ENCODE peak calls at places on chromosomes 4 and X, in five cellular contexts. H is IMR-90, Q is right atrium auricular region, L is heart left ventricle, U is SJSA1. W is an unnamed sample.

GRCh38 chr4:86508436-86508835 is 85.7 kb upstream of the PTPN13 start:
- DNase-seq in L (no peak), Q (no peak), U (no peak), H (peak; percentile 62), W (no peak)

GRCh38 chr4:158938462-158939044 is 164.3 kb upstream of the RAPGEF2 start:
- DNase-seq in H (peak; percentile 40), Q (no peak), U (no peak), L (no peak), W (no peak)

GRCh38 chr4:174631901-174632758 is 109.8 kb upstream of the HPGD start:
- DNase-seq in Q (no peak), H (peak; percentile 23), L (no peak), U (no peak), W (no peak)

GRCh38 chrX:769796-770195 is 139.2 kb downstream of the SHOX start:
- DNase-seq in Q (no peak), L (no peak), H (no peak), U (no peak), W (no peak)

GRCh38 chr4:84647307-84647884 is 64.5 kb downstream of the CDS1 start:
- DNase-seq in Q (no peak), H (no peak), L (no peak), U (no peak), W (no peak)

GRCh38 chrX:82973641-82974040 is 534.4 kb upstream of the POU3F4 start:
- DNase-seq in L (no peak), H (no peak), Q (no peak), U (no peak), W (no peak)

GRCh38 chr4:17169699-17170098 is 271.3 kb upstream of the LDB2 start:
- DNase-seq in U (no peak), Q (no peak), L (no peak), H (no peak), W (no peak)

GRCh38 chr4:113674251-113674650 is 87.3 kb downstream of the CAMK2D start:
- DNase-seq in U (no peak), H (no peak), Q (no peak), L (peak; percentile 35), W (no peak)

GRCh38 chr4:8385611-8386010 is 54.9 kb downstream of the ACOX3 start:
- DNase-seq in H (no peak), L (peak; percentile 39), U (no peak), Q (no peak), W (no peak)

GRCh38 chrX:110219920-110220319 is 98.0 kb downstream of the AMMECR1 start:
- DNase-seq in L (no peak), Q (no peak), U (no peak), H (peak; percentile 69), W (no peak)

GRCh38 chr4:106444557-106444956 is 76.0 kb upstream of the GIMD1 start:
- DNase-seq in L (no peak), Q (no peak), H (no peak), U (peak; percentile 59), W (no peak)

GRCh38 chrX:10198254-10198653 is 41.5 kb downstream of the CLCN4 start:
- DNase-seq in H (peak; percentile 79), L (no peak), U (no peak), Q (no peak), W (no peak)

GRCh38 chrX:37509349-37509748 is 62.1 kb upstream of the LANCL3 start:
- DNase-seq in U (no peak), H (no peak), Q (no peak), L (no peak), W (no peak)

GRCh38 chr4:41934813-41935651 is at the start of gene TMEM33:
- DNase-seq in Q (peak; percentile 87), L (peak; percentile 91), H (peak; percentile 79), U (peak; percentile 72), W (peak; percentile 84)

GRCh38 chr4:142563682-142564291 is 282.3 kb downstream of the INPP4B start:
- DNase-seq in L (no peak), Q (no peak), H (peak; percentile 36), U (no peak), W (no peak)

GRCh38 chrX:15447985-15448639 is 45.0 kb downstream of the PIR start:
- DNase-seq in H (peak; percentile 54), U (peak; percentile 73), L (no peak), Q (no peak), W (no peak)

GRCh38 chrX:11381464-11381863 is 88.3 kb downstream of the AMELX start:
- DNase-seq in L (peak; percentile 31), H (peak; percentile 63), U (no peak), Q (no peak), W (no peak)

GRCh38 chrX:153554519-153555167 is 37.2 kb downstream of the ATP2B3 start:
- DNase-seq in L (peak; percentile 76), U (no peak), H (peak; percentile 31), Q (peak; percentile 59), W (peak; percentile 41)

DNA sequence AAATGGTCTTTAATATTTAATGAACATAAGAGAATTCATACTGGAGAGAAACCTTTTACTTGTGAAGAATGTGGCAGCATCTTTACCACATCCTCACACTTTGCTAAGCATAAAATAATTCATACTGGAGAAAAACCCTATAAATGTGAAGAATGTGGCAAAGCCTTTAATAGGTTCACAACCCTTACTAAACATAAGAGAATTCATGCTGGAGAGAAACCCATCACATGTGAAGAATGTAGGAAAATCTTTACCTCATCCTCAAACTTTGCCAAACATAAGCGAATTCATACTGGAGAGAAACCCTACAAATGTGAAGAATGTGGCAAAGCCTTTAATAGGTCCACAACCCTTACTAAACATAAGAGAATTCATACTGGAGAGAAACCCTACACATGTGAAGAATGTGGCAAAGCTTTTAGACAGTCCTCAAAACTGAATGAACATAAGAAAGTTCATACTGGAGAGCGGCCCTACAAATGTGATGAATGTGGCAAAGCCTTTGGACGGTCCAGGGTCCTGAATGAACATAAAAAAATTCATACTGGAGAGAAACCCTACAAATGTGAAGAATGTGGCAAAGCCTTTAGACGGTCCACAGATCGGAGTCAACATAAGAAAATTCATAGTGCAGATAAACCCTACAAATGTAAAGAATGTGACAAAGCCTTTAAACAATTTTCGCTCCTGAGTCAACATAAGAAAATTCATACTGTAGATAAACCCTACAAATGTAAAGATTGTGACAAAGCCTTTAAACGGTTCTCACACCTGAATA is 35.6 kb downstream of the ZNF141 start:
- DNase-seq in Q (no peak), U (no peak), H (no peak), L (no peak), W (no peak)
- H3K9me3 ChIP-seq in Q (peaks cover 100% of the 10 kb centered on the region), U (peaks cover 4% of the 10 kb centered on the region), H (peaks cover 59% of the 10 kb centered on the region), L (peaks cover 100% of the 10 kb centered on the region), W (peaks cover 17% of the 10 kb centered on the region)

DNA sequence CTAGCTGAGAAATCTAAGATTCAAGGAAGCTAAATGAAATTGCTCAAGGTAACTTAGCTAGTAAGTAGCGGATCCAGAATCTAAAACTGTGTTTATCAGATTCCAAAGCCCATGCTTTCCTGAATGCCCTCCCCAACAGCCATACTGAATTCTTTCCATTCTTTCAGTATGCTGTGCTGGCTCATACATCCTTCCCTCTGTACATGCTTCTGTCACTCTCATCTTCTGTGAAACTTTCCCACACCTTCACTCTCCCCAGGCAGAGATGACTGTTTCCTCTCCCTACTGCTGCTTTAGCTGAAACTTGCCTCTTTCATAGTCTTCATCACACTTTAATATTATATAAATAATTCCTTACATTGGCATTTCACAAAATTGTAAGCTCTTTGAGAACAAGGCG is 39.3 kb upstream of the SMARCAD1 start:
- DNase-seq in U (no peak), Q (no peak), L (no peak), H (no peak), W (no peak)
- H3K9me3 ChIP-seq in U (no peaks in the 10 kb centered on the region), Q (no peaks in the 10 kb centered on the region), L (no peaks in the 10 kb centered on the region), H (no peaks in the 10 kb centered on the region), W (no peaks in the 10 kb centered on the region)

GRCh38 chrX:149982310-149982709 is 44.0 kb upstream of the EOLA2 start:
- DNase-seq in U (no peak), H (no peak), L (no peak), Q (no peak), W (no peak)

GRCh38 chrX:149984411-149984810 is 46.1 kb upstream of the EOLA2 start:
- DNase-seq in H (no peak), U (no peak), Q (no peak), L (no peak), W (no peak)

GRCh38 chrX:149979126-149979644 is 40.9 kb upstream of the EOLA2 start:
- DNase-seq in U (no peak), Q (no peak), L (no peak), H (no peak), W (no peak)
- H3K9me3 ChIP-seq in U (no peaks in the 10 kb centered on the region), Q (no peaks in the 10 kb centered on the region), L (no peaks in the 10 kb centered on the region), H (no peaks in the 10 kb centered on the region), W (no peaks in the 10 kb centered on the region)

GRCh38 chr4:56762484-56763250 is 58.8 kb downstream of the SPINK2 start:
- DNase-seq in U (no peak), Q (no peak), H (no peak), L (no peak), W (no peak)

GRCh38 chr4:56757270-56757746 is 64.2 kb downstream of the SPINK2 start:
- DNase-seq in U (peak; percentile 80), H (peak; percentile 75), Q (no peak), L (no peak), W (no peak)

GRCh38 chr4:56764206-56764605 is 57.3 kb downstream of the SPINK2 start:
- DNase-seq in H (no peak), Q (no peak), U (no peak), L (no peak), W (no peak)

GRCh38 chr4:56757821-56758400 is 63.6 kb downstream of the SPINK2 start:
- DNase-seq in Q (peak; percentile 59), U (peak; percentile 97), L (no peak), H (peak; percentile 94), W (no peak)

DNA sequence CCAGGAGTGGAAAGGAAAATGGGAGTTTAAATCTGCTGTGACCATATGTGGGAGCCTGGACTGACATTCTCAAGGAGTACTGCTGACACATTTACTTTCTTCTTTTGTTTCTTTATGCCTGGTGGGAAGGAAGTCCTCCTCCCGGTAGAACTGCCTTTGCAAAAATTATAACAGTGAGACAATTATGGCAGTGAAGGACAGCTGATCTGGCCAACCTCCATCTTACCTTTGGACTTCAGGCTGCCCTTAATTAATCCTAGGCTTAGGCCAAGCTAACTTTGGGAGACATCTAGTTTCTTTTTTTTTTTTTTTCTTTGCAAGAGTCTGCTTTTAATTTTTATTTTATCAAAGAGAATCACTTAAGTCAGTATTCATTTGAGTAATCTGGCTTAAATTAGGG is 61.3 kb downstream of the SPINK2 start:
- DNase-seq in Q (no peak), U (no peak), H (no peak), L (no peak), W (no peak)
- H3K9me3 ChIP-seq in Q (no peaks in the 10 kb centered on the region), U (no peaks in the 10 kb centered on the region), H (no peaks in the 10 kb centered on the region), L (no peaks in the 10 kb centered on the region), W (no peaks in the 10 kb centered on the region)

GRCh38 chrX:63470506-63470905 is 119.4 kb upstream of the SPIN4 start:
- DNase-seq in H (no peak), Q (no peak), U (no peak), L (no peak), W (no peak)
- H3K9me3 ChIP-seq in H (peaks cover 8% of the 10 kb centered on the region), Q (peaks cover 40% of the 10 kb centered on the region), U (no peaks in the 10 kb centered on the region), L (peaks cover 62% of the 10 kb centered on the region), W (peaks cover 4% of the 10 kb centered on the region)

DNA sequence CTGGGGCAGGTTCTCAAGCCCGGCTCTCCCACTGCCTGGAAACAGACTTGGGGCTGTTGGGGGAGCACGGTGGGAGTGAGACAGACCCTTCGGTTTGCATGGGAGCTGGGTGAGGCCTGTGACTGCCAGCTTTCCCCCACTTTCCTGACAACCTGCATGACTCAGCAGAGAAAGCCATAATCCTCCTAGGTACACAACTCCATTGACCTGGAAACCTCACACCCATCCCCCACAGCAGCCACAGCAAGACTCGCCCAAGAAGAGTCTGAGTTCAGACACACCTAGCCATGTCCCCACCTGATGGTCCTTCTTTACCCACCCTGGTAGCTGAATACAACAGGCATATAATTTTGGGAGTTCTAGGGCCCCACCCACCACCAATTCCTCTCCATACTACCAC is 57.6 kb upstream of the UBQLN2 start:
- DNase-seq in Q (no peak), L (no peak), U (no peak), H (no peak), W (no peak)
- H3K9me3 ChIP-seq in Q (peaks cover 13% of the 10 kb centered on the region), L (no peaks in the 10 kb centered on the region), U (no peaks in the 10 kb centered on the region), H (no peaks in the 10 kb centered on the region), W (no peaks in the 10 kb centered on the region)